ENCODE peak calls at places on chromosomes 12 and 14, in eight cellular contexts. Z, B, N, T, E, J, G and Q are unnamed samples.

GRCh38 chr14:104794099-104794498 is 1.4 kb downstream of the AKT1 start:
- DNase-seq in Z (no peak), B (peak; percentile 13), N (peak; percentile 34), T (peak; percentile 65), E (peak; percentile 93), J (peak; percentile 73), G (peak; percentile 79), Q (peak; percentile 77)

GRCh38 chr14:35196571-35196970 is 74.2 kb downstream of the PRORP start:
- DNase-seq in Z (no peak), B (no peak), N (no peak), T (peak; percentile 40), E (no peak), J (no peak), G (peak; percentile 18), Q (no peak)

GRCh38 chr12:81617915-81618314 is 141.2 kb downstream of the PPFIA2 start:
- DNase-seq in Z (no peak), B (no peak), N (no peak), T (no peak), E (no peak), J (no peak), G (no peak), Q (no peak)

GRCh38 chr12:97639702-97640101 is 177.1 kb downstream of the RMST start:
- DNase-seq in Z (no peak), B (no peak), N (no peak), T (no peak), E (no peak), J (no peak), G (peak; percentile 32), Q (no peak)

GRCh38 chr12:118103601-118104382 is at the start of gene VSIG10:
- DNase-seq in Z (peak; percentile 33), B (peak; percentile 64), N (peak; percentile 58), T (peak; percentile 80), E (peak; percentile 94), J (peak; percentile 88), G (peak; percentile 80), Q (peak; percentile 84)

GRCh38 chr12:40325349-40325960 is 100.7 kb downstream of the LRRK2 start:
- DNase-seq in Z (no peak), B (peak; percentile 55), N (no peak), T (peak; percentile 36), E (no peak), J (peak; percentile 63), G (peak; percentile 58), Q (no peak)

GRCh38 chr14:51852541-51852940 is 7.9 kb upstream of the GNG2 start:
- DNase-seq in Z (no peak), B (peak; percentile 72), N (no peak), T (no peak), E (no peak), J (no peak), G (no peak), Q (no peak)

GRCh38 chr12:8913702-8914032 is 642 bp upstream of the PHC1 start:
- DNase-seq in Z (no peak), B (no peak), N (no peak), T (peak; percentile 4), E (no peak), J (no peak), G (no peak), Q (no peak)

GRCh38 chr12:57491393-57492280 is 3.8 kb downstream of the MARS1 start:
- DNase-seq in Z (no peak), B (no peak), N (no peak), T (no peak), E (no peak), J (peak; percentile 51), G (no peak), Q (no peak)

GRCh38 chr12:130459916-130460315 is 122.2 kb downstream of the PIWIL1 start:
- DNase-seq in Z (no peak), B (no peak), N (no peak), T (no peak), E (peak; percentile 46), J (no peak), G (no peak), Q (no peak)

GRCh38 chr12:74365178-74365964 is 172.3 kb upstream of the ATXN7L3B start:
- DNase-seq in Z (no peak), B (peak; percentile 59), N (no peak), T (peak; percentile 4), E (no peak), J (no peak), G (peak; percentile 72), Q (peak; percentile 23)

GRCh38 chr12:92561543-92561899 is 141.3 kb upstream of the PLEKHG7 start:
- DNase-seq in Z (no peak), B (peak; percentile 60), N (no peak), T (peak; percentile 85), E (no peak), J (no peak), G (peak; percentile 57), Q (no peak)

GRCh38 chr14:101761881-101762529 is 496 bp downstream of the PPP2R5C start:
- DNase-seq in Z (no peak), B (no peak), N (peak; percentile 52), T (peak; percentile 3), E (no peak), J (peak; percentile 57), G (peak; percentile 36), Q (peak; percentile 71)

GRCh38 chr12:88308825-88309224 is 166.7 kb downstream of the TMTC3 start:
- DNase-seq in Z (no peak), B (peak; percentile 97), N (no peak), T (peak; percentile 36), E (no peak), J (no peak), G (peak; percentile 64), Q (no peak)

GRCh38 chr12:53192531-53193021 is 11.9 kb upstream of the CSAD start:
- DNase-seq in Z (no peak), B (no peak), N (no peak), T (no peak), E (peak; percentile 65), J (no peak), G (no peak), Q (no peak)

GRCh38 chr14:55366271-55366670 is 45.4 kb downstream of the ATG14 start:
- DNase-seq in Z (no peak), B (peak; percentile 67), N (no peak), T (peak; percentile 32), E (no peak), J (no peak), G (peak; percentile 63), Q (no peak)

GRCh38 chr12:55659486-55660385 is 23.0 kb downstream of the OR10P1 start:
- DNase-seq in Z (no peak), B (no peak), N (no peak), T (peak; percentile 54), E (no peak), J (no peak), G (peak; percentile 43), Q (no peak)

GRCh38 chr12:51766067-51766466 is 82.5 kb downstream of the FIGNL2 start:
- DNase-seq in Z (no peak), B (no peak), N (no peak), T (no peak), E (no peak), J (no peak), G (no peak), Q (no peak)

GRCh38 chr12:120820885-120821510 is 83.2 kb downstream of the SPPL3 start:
- DNase-seq in Z (no peak), B (no peak), N (no peak), T (no peak), E (no peak), J (no peak), G (no peak), Q (no peak)

GRCh38 chr12:466762-467161 is 7.0 kb downstream of the B4GALNT3 start:
- DNase-seq in Z (no peak), B (no peak), N (no peak), T (no peak), E (no peak), J (no peak), G (no peak), Q (no peak)

GRCh38 chr12:55736780-55737580 is 5.9 kb upstream of the GDF11 start:
- DNase-seq in Z (peak; percentile 73), B (peak; percentile 60), N (peak; percentile 49), T (peak; percentile 69), E (peak; percentile 86), J (peak; percentile 69), G (peak; percentile 66), Q (peak; percentile 80)

GRCh38 chr12:25866586-25867378 is 91.7 kb upstream of the RASSF8 start:
- DNase-seq in Z (no peak), B (no peak), N (no peak), T (peak; percentile 75), E (no peak), J (no peak), G (peak; percentile 24), Q (no peak)

GRCh38 chr14:60768602-60769001 is 34.0 kb downstream of the MNAT1 start:
- DNase-seq in Z (no peak), B (peak; percentile 33), N (no peak), T (no peak), E (no peak), J (no peak), G (no peak), Q (no peak)

GRCh38 chr14:92683041-92683440 is 65.4 kb downstream of the LGMN start:
- DNase-seq in Z (no peak), B (no peak), N (no peak), T (no peak), E (no peak), J (no peak), G (no peak), Q (no peak)

GRCh38 chr12:69130064-69130463 is 109.3 kb upstream of the CPSF6 start:
- DNase-seq in Z (no peak), B (peak; percentile 25), N (no peak), T (no peak), E (no peak), J (no peak), G (no peak), Q (no peak)

GRCh38 chr14:42855159-42855558 is 1248.5 kb downstream of the LRFN5 start:
- DNase-seq in Z (no peak), B (no peak), N (no peak), T (no peak), E (no peak), J (no peak), G (no peak), Q (no peak)

GRCh38 chr14:73744874-73745529 is 30.8 kb upstream of the PNMA1 start:
- DNase-seq in Z (no peak), B (no peak), N (no peak), T (no peak), E (peak; percentile 86), J (no peak), G (no peak), Q (peak; percentile 69)

GRCh38 chr12:74849801-74850200 is 312.2 kb downstream of the ATXN7L3B start:
- DNase-seq in Z (no peak), B (peak; percentile 14), N (no peak), T (no peak), E (no peak), J (no peak), G (no peak), Q (no peak)

GRCh38 chr14:65290830-65291229 is 121.7 kb upstream of the FUT8 start:
- DNase-seq in Z (no peak), B (peak; percentile 95), N (no peak), T (peak; percentile 90), E (no peak), J (no peak), G (peak; percentile 96), Q (no peak)

GRCh38 chr14:36315159-36315853 is 5.1 kb downstream of the MBIP start:
- DNase-seq in Z (no peak), B (no peak), N (no peak), T (no peak), E (no peak), J (no peak), G (peak; percentile 36), Q (no peak)

GRCh38 chr12:14367097-14367661 is 1.7 kb downstream of the ATF7IP start:
- DNase-seq in Z (no peak), B (peak; percentile 30), N (no peak), T (peak; percentile 44), E (no peak), J (no peak), G (peak; percentile 8), Q (no peak)

GRCh38 chr14:31834616-31835015 is 242.5 kb upstream of the ARHGAP5 start:
- DNase-seq in Z (no peak), B (no peak), N (no peak), T (peak; percentile 10), E (no peak), J (no peak), G (no peak), Q (no peak)

GRCh38 chr14:20008156-20008555 is 6.2 kb downstream of the OR4Q2 start:
- DNase-seq in Z (no peak), B (no peak), N (no peak), T (no peak), E (no peak), J (no peak), G (no peak), Q (no peak)